ENCODE peak calls at places on chromosomes 16 and 17, in four cellular contexts. J is BE2C, A is left lung, N is lung. T is an unnamed sample.
A peak's percentile ranks its signal among the peaks of the same experiment; 100 is the strongest.

GRCh38 chr17:2602597-2603017 is 9.2 kb downstream of the PAFAH1B1 start:
- DNase-seq in A (no peak), J (no peak), N (no peak), T (no peak)

GRCh38 chr16:29909398-29909797 is 9.1 kb downstream of the ASPHD1 start:
- DNase-seq in A (no peak), N (no peak), J (no peak), T (no peak)

GRCh38 chr17:19347323-19348080 is 15.0 kb downstream of the B9D1 start:
- DNase-seq in J (no peak), N (no peak), A (no peak), T (no peak)

GRCh38 chr17:50187403-50187735 is 14.1 kb downstream of the COL1A1 start:
- DNase-seq in J (no peak), N (no peak), A (no peak), T (no peak)

GRCh38 chr17:62075308-62075815 is 10.3 kb upstream of the MED13 start:
- DNase-seq in N (peak; percentile 25), A (no peak), J (no peak), T (no peak)

GRCh38 chr16:56852401-56852730 is 12.6 kb upstream of the SLC12A3 start:
- DNase-seq in N (no peak), A (no peak), J (no peak), T (no peak)

GRCh38 chr16:66471696-66472393 is 44.8 kb downstream of the BEAN1 start:
- DNase-seq in J (no peak), N (no peak), A (no peak), T (no peak)

GRCh38 chr17:8674344-8675305 is 44.1 kb upstream of the MYH10 start:
- DNase-seq in J (no peak), N (peak; percentile 42), A (peak; percentile 59), T (peak; percentile 6)

GRCh38 chr17:69954241-69954933 is 120.6 kb upstream of the KCNJ16 start:
- DNase-seq in J (no peak), A (no peak), N (no peak), T (no peak)

GRCh38 chr17:40870136-40870535 is 3.1 kb upstream of the KRT12 start:
- DNase-seq in N (no peak), A (no peak), J (no peak), T (no peak)

GRCh38 chr17:75315541-75316243 is 26.5 kb upstream of the SLC25A19 start:
- DNase-seq in J (no peak), N (no peak), A (no peak), T (no peak)

GRCh38 chr16:23026777-23027362 is 122.4 kb downstream of the USP31 start:
- DNase-seq in J (no peak), N (no peak), A (no peak), T (no peak)

GRCh38 chr17:57109393-57110151 is 24.5 kb downstream of the AKAP1 start:
- DNase-seq in N (no peak), A (no peak), J (peak; percentile 38), T (no peak)

GRCh38 chr17:77011173-77012011 is 129.4 kb upstream of the SEC14L1 start:
- DNase-seq in A (no peak), J (peak; percentile 72), N (no peak), T (no peak)

GRCh38 chr17:13113821-13114525 is 96.1 kb upstream of the ELAC2 start:
- DNase-seq in N (no peak), A (no peak), J (no peak), T (no peak)

GRCh38 chr17:38748329-38749221 is at the start of gene PCGF2:
- DNase-seq in J (peak; percentile 98), N (peak; percentile 91), A (peak; percentile 91), T (peak; percentile 81)

GRCh38 chr17:2068589-2069051 is 13.7 kb downstream of the HIC1 start:
- DNase-seq in N (no peak), J (peak; percentile 62), A (no peak), T (no peak)

GRCh38 chr17:74211929-74212261 is 1.5 kb upstream of the TTYH2 start:
- DNase-seq in N (no peak), J (no peak), A (no peak), T (no peak)

GRCh38 chr16:51592013-51592501 is 441.0 kb upstream of the SALL1 start:
- DNase-seq in A (no peak), N (no peak), J (no peak), T (no peak)

GRCh38 chr17:75490173-75490743 is 25.1 kb downstream of the CASKIN2 start:
- DNase-seq in N (no peak), A (no peak), J (no peak), T (peak; percentile 60)

GRCh38 chr16:22206847-22207714 is 1.0 kb downstream of the EEF2K start:
- DNase-seq in A (peak; percentile 83), J (peak; percentile 61), N (peak; percentile 82), T (peak; percentile 88)

GRCh38 chr16:76970087-76970744 is 220.8 kb upstream of the MON1B start:
- DNase-seq in J (no peak), A (no peak), N (no peak), T (no peak)

GRCh38 chr17:17141279-17141678 is 64.9 kb downstream of the PLD6 start:
- DNase-seq in N (no peak), J (no peak), A (no peak), T (no peak)

GRCh38 chr16:80924372-80924978 is 82.2 kb downstream of the CMC2 start:
- DNase-seq in J (peak; percentile 29), A (peak; percentile 39), N (no peak), T (no peak)

GRCh38 chr17:81396722-81397313 is 1.6 kb downstream of the BAHCC1 start:
- DNase-seq in N (no peak), J (peak; percentile 67), A (no peak), T (peak; percentile 58)

GRCh38 chr16:57308041-57308440 is 23.6 kb upstream of the PLLP start:
- DNase-seq in J (no peak), A (no peak), N (no peak), T (no peak)

GRCh38 chr17:40560592-40561293 is 4.5 kb downstream of the CCR7 start:
- DNase-seq in N (no peak), A (no peak), J (no peak), T (no peak)

GRCh38 chr16:78668393-78668792 is 568.9 kb downstream of the WWOX start:
- DNase-seq in N (no peak), J (no peak), A (no peak), T (no peak)

GRCh38 chr16:35463358-35463757 is 2003.9 kb downstream of the TP53TG3F start:
- DNase-seq in A (no peak), J (no peak), N (no peak), T (no peak)

GRCh38 chr16:77788196-77789084 is at the start of gene VAT1L:
- DNase-seq in J (peak; percentile 15), N (no peak), A (no peak), T (no peak)

GRCh38 chr17:68656666-68657065 is 55.5 kb upstream of the FAM20A start:
- DNase-seq in N (no peak), A (no peak), J (peak; percentile 8), T (no peak)

GRCh38 chr17:73638556-73638955 is 5.7 kb downstream of the SDK2 start:
- DNase-seq in A (no peak), J (no peak), N (no peak), T (no peak)

DNA sequence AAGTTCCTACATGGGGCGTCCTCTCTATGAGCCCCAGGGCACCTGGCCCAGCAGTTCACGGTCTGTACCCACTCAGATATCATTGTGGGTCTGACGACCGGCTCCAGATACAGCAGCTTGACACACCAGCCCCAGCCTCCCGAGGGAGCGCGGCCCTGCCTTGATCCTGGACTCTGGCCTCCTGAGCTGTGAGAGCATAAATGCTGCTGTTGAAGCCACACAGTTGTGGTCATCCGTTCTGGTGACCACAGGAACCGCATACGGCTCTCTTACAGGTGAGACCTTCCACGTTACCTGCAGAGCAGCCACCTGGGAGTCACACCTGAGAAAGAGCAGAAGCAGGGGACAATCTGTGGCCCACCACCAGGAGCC is 209.2 kb downstream of the RBFOX3 start:
- DNase-seq in A (no peak), N (no peak), J (no peak), T (no peak)
- H3K4me3 ChIP-seq in A (no peak overlapping the region), N (no peak overlapping the region), J (no peak overlapping the region), T (no peak overlapping the region)

GRCh38 chr16:68731569-68732067 is 5.5 kb upstream of the CDH1 start:
- DNase-seq in J (no peak), A (no peak), N (no peak), T (no peak)
- TF ChIP-seq CTCF in J (no peak), A (no peak), N (no peak), T (no peak)

GRCh38 chr16:1791256-1791942 is 2.1 kb downstream of the IGFALS start:
- DNase-seq in J (no peak), N (no peak), A (no peak), T (no peak)

GRCh38 chr16:1791943-1792812 is 1.3 kb downstream of the IGFALS start:
- DNase-seq in N (no peak), J (peak; percentile 36), A (peak; percentile 25), T (peak; percentile 76)

GRCh38 chr16:1793578-1794220 is at the start of gene IGFALS:
- DNase-seq in N (no peak), J (no peak), A (peak; percentile 40), T (peak; percentile 48)

GRCh38 chr16:1794221-1794871 is 841 bp upstream of the IGFALS start:
- DNase-seq in N (no peak), A (peak; percentile 51), J (no peak), T (peak; percentile 33)

DNA sequence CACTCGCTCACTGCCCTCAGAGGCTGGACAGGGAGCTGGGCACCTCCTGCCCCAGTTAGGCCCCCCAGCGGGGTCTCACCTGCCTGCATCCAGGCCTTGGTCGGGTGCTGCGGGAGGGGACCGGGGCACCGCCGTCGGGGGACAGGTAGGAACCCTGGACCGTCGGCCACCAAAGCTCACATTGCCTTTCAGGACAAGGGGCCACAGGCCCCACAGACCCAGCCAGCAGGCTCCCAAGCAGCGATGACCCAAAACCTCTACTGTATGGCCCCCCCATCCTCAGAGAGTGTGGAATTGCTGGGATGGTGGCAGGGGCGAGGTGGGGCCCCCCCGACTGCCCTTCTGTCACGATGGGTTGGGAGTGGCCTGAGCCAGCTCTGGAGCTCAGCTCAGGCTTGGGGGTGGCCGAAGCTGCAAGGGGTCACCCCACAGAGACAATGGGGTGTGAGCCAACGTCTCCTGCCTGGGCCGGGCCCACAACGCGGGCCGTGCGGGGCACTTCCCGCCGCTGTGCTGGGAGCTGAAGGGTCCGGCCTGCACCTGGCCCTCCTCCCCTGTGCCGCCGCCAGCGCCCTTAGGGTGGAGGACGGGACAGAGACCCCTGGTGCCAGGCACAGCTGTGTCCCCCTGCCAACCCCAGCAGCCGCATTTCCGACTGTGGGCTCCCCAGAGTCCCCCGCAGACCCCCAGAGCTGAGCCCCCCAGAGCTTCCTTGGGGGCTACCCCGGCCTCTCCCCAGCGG is 498 bp downstream of the IGFALS start:
- DNase-seq in A (peak; percentile 30), N (no peak), J (no peak), T (no peak)
- H3K36me3 ChIP-seq in A (peaks cover 45% of the 10 kb centered on the region), N (peaks cover 40% of the 10 kb centered on the region), J (peaks cover 33% of the 10 kb centered on the region), T (no peaks in the 10 kb centered on the region)

DNA sequence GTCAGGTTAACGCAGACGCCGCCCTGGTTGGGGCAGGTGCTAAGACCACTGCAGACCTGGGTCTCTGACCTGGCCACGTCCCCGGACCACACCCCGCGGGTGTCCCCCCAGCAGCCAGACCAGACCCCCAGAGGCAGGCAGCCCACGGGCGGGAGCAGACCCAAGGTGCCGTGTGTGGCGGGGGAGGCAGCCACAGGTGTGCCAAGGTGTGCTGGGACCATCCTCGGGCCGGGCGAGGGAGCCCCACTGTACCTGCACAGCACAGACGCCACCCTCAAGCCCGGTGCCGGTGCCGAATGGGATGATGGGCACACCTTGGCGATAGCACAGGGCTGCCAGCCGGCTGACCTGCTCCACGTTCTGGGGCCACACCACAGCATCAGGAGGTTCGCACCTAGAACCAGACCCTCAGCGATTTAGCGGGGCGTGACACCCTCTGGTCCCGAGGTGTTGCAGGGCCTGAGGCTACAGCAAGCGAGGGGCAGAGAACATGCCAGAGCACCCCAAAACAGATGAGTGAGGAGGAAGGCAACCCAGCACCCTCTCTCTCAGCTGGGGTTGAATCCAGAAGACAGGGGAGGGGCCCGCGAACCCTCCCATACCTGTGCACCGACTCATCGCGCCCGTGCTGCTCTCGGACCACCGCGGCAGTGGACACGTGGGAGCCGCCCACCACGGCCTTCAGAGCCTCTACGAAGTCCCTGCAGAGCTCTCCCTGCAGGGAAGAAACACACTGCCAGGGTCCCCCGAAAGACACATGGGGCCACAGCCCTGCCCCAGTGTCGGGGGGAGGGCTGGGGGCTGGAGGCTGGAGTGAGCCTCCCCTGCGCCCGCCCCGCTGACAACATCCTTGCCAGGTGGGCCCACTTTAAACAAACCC is 1.4 kb downstream of the LDHD start:
- DNase-seq in N (no peak), J (no peak), A (no peak), T (no peak)
- H3K4me3 ChIP-seq in N (no peak overlapping the region), J (no peak overlapping the region), A (no peak overlapping the region), T (peak overlapping the region; percentile 56)

T was measured in pancreas.